ENCODE peak calls at places on chromosomes 3 and 15, in nine cellular contexts. A is foreskin keratinocyte; C is IMR-90; P is heart left ventricle; S is aorta; D is lower lobe of right lung; I is K562; N is body of pancreas; L is naive thymus-derived CD4-positive, alpha-beta T cell. W is an unnamed sample. For H3K4me1, the result is how much of the 10 kb centered on the place peaks cover.

GRCh38 chr15:34240537-34240936 is 15.7 kb downstream of the EMC4 start:
- ATAC-seq in N (no peak), P (no peak), D (no peak), S (no peak), L (no peak), C (no peak), A (no peak), I (no peak), W (no peak)

GRCh38 chr3:61637088-61638051 is 76.0 kb downstream of the PTPRG start:
- ATAC-seq in P (peak), S (peak), L (no peak), A (no peak), C (peak), D (peak), I (no peak), N (peak), W (peak)

GRCh38 chr3:119497824-119498187 is 541 bp upstream of the TIMMDC1 start:
- ATAC-seq in N (peak), L (no peak), P (no peak), A (peak), C (peak), D (peak), S (no peak), I (peak), W (no peak)

GRCh38 chr15:23616536-23616935 is 31.1 kb downstream of the MAGEL2 start:
- ATAC-seq in A (no peak), L (no peak), N (no peak), P (no peak), C (no peak), D (no peak), S (no peak), I (no peak), W (no peak)

GRCh38 chr3:197030379-197031314 is 1.0 kb upstream of the MELTF start:
- ATAC-seq in D (no peak), L (no peak), N (no peak), S (no peak), I (peak), P (no peak), C (no peak), A (no peak), W (no peak)

GRCh38 chr3:58049143-58049785 is 41.0 kb downstream of the FLNB start:
- ATAC-seq in A (peak), I (peak), N (peak), D (peak), C (peak), L (no peak), P (peak), S (no peak), W (peak)

GRCh38 chr15:51286816-51287215 is 51.6 kb downstream of the CYP19A1 start:
- ATAC-seq in P (peak), S (no peak), D (no peak), N (no peak), I (no peak), L (no peak), C (no peak), A (no peak), W (peak)

GRCh38 chr3:141246224-141246957 is 14.8 kb downstream of the PXYLP1 start:
- ATAC-seq in S (no peak), A (no peak), L (no peak), N (peak), C (no peak), P (no peak), I (no peak), D (no peak), W (no peak)

GRCh38 chr3:160677459-160677901 is 520 bp downstream of the ARL14 start:
- ATAC-seq in A (peak), L (no peak), N (peak), P (no peak), D (peak), S (no peak), C (peak), I (no peak), W (no peak)

GRCh38 chr15:62141200-62141599 is 23.9 kb downstream of the C2CD4B start:
- ATAC-seq in C (no peak), L (no peak), D (no peak), S (no peak), P (no peak), N (no peak), I (no peak), A (no peak), W (no peak)

GRCh38 chr3:107761391-107761790 is 238.6 kb downstream of the BBX start:
- ATAC-seq in I (no peak), S (no peak), P (no peak), L (no peak), N (no peak), D (no peak), A (no peak), C (no peak), W (no peak)
- H3K4me1 ChIP-seq in I (under half), S (under half), P (under half), L (under half), N (under half), D (under half), A (under half), C (under half), W (under half)

GRCh38 chr3:152236741-152237140 is 32.0 kb upstream of the MBNL1 start:
- ATAC-seq in N (no peak), L (peak), S (no peak), A (no peak), I (no peak), D (no peak), C (no peak), P (no peak), W (no peak)
- H3K4me1 ChIP-seq in N (under half), L (half or more), S (under half), A (under half), I (under half), D (under half), C (under half), P (under half), W (under half)

DNA sequence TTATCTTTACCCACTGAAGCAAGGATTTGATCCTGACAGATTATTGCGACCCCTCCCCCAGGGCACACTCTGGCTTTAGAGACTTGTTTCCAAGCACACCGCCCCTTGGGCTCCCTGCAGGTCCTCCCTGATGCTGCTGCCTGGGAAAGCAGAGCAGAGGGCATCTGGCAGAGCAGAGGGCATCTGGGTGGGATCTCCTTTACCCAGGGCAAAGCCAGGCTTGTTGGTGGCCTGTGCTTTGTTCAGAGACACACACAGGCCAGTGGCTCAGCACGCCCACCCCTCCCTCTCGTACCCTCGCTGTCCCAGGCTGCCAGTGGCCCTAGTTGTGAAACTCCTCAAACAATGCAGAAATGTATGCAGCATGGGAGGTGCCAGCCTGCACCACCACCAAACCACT is 4.8 kb downstream of the KLF13 start:
- ATAC-seq in P (no peak), N (no peak), L (no peak), C (no peak), A (no peak), D (no peak), I (no peak), S (no peak), W (no peak)
- H3K4me1 ChIP-seq in P (half or more), N (half or more), L (half or more), C (under half), A (under half), D (half or more), I (under half), S (under half), W (half or more)

DNA sequence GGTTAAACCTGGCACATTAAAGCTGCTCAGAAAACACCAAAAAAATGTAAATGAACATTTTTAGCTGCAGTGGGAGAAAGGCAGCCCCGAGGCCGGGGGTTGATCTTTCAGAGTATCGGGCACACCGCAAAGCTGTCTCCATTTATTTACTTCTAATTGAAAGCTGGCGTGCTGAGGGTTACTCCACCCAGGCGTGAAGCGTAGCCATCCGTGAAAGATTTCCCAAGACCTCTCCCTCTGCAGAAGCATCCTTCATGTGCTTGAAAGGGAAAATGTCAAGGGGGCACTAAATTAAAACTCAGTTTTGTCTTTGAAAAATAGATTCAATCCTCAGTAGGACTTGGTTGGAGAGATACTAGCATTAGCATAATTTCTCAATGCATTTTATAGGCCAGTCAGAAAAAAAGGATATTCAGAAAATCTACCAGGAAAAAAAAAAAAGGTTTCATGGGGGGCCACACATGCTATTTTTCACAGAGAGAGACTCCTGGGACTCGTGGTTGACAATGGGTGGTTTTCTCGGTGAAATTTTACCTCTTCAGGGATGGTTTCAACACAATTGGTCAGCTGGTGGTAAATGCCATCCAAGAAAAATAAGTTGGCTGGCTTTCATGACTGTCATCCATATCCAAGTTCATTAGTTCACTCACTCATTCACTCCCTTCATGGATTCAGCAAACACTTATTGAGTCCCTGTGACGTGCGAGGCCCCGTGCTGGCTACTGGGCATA is 217.5 kb downstream of the SHQ1 start:
- ATAC-seq in D (no peak), I (no peak), S (no peak), L (no peak), C (no peak), N (no peak), P (no peak), A (no peak), W (no peak)
- H3K4me1 ChIP-seq in D (under half), I (under half), S (under half), L (under half), C (under half), N (under half), P (under half), A (under half), W (under half)

GRCh38 chr3:187972454-187972853 is 181.5 kb upstream of the LPP start:
- ATAC-seq in I (no peak), L (no peak), A (no peak), P (no peak), D (no peak), S (no peak), N (no peak), C (peak), W (no peak)
- H3K4me1 ChIP-seq in I (under half), L (under half), A (under half), P (under half), D (under half), S (under half), N (under half), C (under half), W (under half)

DNA sequence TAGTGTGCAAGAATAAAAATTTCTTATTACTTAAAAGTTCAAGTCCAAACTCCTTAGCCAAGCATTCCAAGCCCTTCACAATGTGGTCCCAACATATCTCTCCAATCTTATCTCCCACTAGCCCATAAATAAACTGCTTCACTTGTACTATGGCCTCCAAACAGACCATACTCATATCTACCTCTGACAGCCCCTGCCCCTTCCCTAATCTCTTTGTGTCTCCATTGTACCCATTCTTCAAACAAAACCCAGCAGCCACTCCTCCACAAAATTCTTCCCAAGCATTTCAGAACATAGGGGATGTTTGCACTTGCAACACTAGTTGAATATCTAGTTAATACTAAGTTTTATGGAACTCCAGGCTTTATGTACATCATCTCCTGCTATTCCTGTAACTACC is 30.5 kb downstream of the LCMT2 start:
- ATAC-seq in I (no peak), N (no peak), L (no peak), S (no peak), C (no peak), D (no peak), A (no peak), P (no peak), W (no peak)
- H3K4me1 ChIP-seq in I (under half), N (under half), L (under half), S (under half), C (under half), D (under half), A (under half), P (under half), W (under half)

DNA sequence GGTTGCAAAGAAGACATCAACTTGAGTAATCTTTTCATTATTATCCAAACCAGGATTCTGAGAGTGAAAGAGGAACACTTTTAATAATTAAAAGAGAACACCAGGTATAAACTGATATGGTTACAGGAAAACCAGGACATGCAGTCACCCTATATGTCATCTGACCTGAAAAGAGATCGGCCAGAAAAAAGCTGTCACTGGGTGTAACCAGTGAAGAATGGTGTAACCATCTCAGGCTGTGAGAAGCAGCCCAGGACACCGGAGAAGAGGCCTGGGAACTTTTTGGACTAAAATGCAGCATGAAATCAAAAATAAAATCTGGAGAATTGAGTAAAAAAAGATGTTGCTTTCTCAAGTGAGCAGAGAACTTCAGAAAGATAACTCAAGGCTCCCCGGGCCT is 10.1 kb upstream of the CCDC80 start:
- ATAC-seq in L (no peak), N (no peak), I (no peak), P (no peak), S (no peak), D (no peak), A (no peak), C (no peak), W (no peak)
- H3K4me1 ChIP-seq in L (under half), N (under half), I (under half), P (under half), S (under half), D (under half), A (half or more), C (under half), W (under half)

GRCh38 chr3:105365171-105365535 is 1.6 kb upstream of the ALCAM start:
- ATAC-seq in P (no peak), C (no peak), L (no peak), N (peak), S (no peak), D (no peak), A (no peak), I (no peak), W (no peak)

GRCh38 chr3:105362021-105362665 is 4.6 kb upstream of the ALCAM start:
- ATAC-seq in L (no peak), S (no peak), D (no peak), P (no peak), I (no peak), N (no peak), C (no peak), A (no peak), W (no peak)

GRCh38 chr3:105366302-105367062 is at the start of gene ALCAM:
- ATAC-seq in N (peak), D (peak), L (peak), S (peak), A (peak), C (peak), I (peak), P (peak), W (peak)

GRCh38 chr3:105365536-105366301 is 990 bp upstream of the ALCAM start:
- ATAC-seq in N (peak), L (no peak), D (peak), P (peak), I (no peak), C (peak), A (peak), S (peak), W (peak)

GRCh38 chr3:105364113-105364512 is 2.6 kb upstream of the ALCAM start:
- ATAC-seq in I (no peak), A (no peak), P (no peak), C (no peak), D (no peak), L (no peak), N (no peak), S (no peak), W (no peak)
- H3K4me1 ChIP-seq in I (under half), A (under half), P (under half), C (under half), D (under half), L (under half), N (under half), S (under half), W (under half)

W was measured in gastroesophageal sphincter.